ENCODE peak calls at places on chromosome 13, in four cellular contexts. E is HCT116, W is K562, I is HepG2. C is an unnamed sample. For H3K36me3, the result is how much of the 10 kb centered on the place peaks cover.

GRCh38 chr13:44306401-44307192 is 67.0 kb upstream of the SERP2 start:
- DNase-seq in E (peak), W (no peak), I (no peak), C (peak)

GRCh38 chr13:34250151-34250550 is 432.2 kb downstream of the RFC3 start:
- DNase-seq in E (no peak), W (no peak), I (no peak), C (no peak)

GRCh38 chr13:109415057-109415456 is 371.3 kb downstream of the IRS2 start:
- DNase-seq in E (no peak), W (no peak), I (no peak), C (no peak)

GRCh38 chr13:29465741-29466293 is 129.7 kb downstream of the SLC7A1 start:
- DNase-seq in E (no peak), W (no peak), I (peak), C (no peak)

GRCh38 chr13:27293051-27293691 is 22.5 kb downstream of the RASL11A start:
- DNase-seq in E (no peak), W (no peak), I (no peak), C (no peak)

GRCh38 chr13:53151692-53152421 is 123.2 kb downstream of the OLFM4 start:
- DNase-seq in E (peak), W (peak), I (peak), C (peak)

GRCh38 chr13:50518131-50518530 is 325.4 kb downstream of the DLEU7 start:
- DNase-seq in E (no peak), W (no peak), I (no peak), C (no peak)

GRCh38 chr13:40175639-40176038 is 490.8 kb downstream of the FOXO1 start:
- DNase-seq in E (no peak), W (no peak), I (no peak), C (no peak)

GRCh38 chr13:76836311-76836710 is 49.9 kb downstream of the KCTD12 start:
- DNase-seq in E (no peak), W (no peak), I (no peak), C (no peak)

GRCh38 chr13:44068737-44069136 is 189.0 kb downstream of the LACC1 start:
- DNase-seq in E (peak), W (no peak), I (no peak), C (no peak)

GRCh38 chr13:73722120-73722519 is 412.1 kb downstream of the KLF12 start:
- DNase-seq in E (peak), W (no peak), I (peak), C (peak)

GRCh38 chr13:35278917-35279316 is 197.6 kb downstream of the MAB21L1 start:
- DNase-seq in E (no peak), W (no peak), I (no peak), C (no peak)

GRCh38 chr13:37968555-37968954 is 99.0 kb upstream of the TRPC4 start:
- DNase-seq in E (no peak), W (no peak), I (no peak), C (no peak)

GRCh38 chr13:45406421-45406820 is 11.8 kb downstream of the SLC25A30 start:
- DNase-seq in E (no peak), W (no peak), I (no peak), C (no peak)

GRCh38 chr13:44052843-44053607 is 173.3 kb downstream of the LACC1 start:
- DNase-seq in E (no peak), W (no peak), I (no peak), C (no peak)

GRCh38 chr13:102881819-102882686 is 36.2 kb downstream of the ERCC5 start:
- DNase-seq in E (no peak), W (no peak), I (no peak), C (no peak)

GRCh38 chr13:41707192-41707858 is 250.0 kb downstream of the RGCC start:
- DNase-seq in E (no peak), W (no peak), I (no peak), C (no peak)

GRCh38 chr13:41533266-41533665 is 75.9 kb downstream of the RGCC start:
- DNase-seq in E (no peak), W (no peak), I (no peak), C (no peak)

GRCh38 chr13:111598751-111599150 is 278.3 kb downstream of the TEX29 start:
- DNase-seq in E (no peak), W (no peak), I (no peak), C (no peak)

GRCh38 chr13:19601749-19602725 is 31.4 kb upstream of the MPHOSPH8 start:
- DNase-seq in E (no peak), W (peak), I (peak), C (no peak)

GRCh38 chr13:51317262-51317661 is 22.2 kb upstream of the SERPINE3 start:
- DNase-seq in E (no peak), W (no peak), I (no peak), C (no peak)

GRCh38 chr13:47326061-47326460 is 429.2 kb upstream of the HTR2A start:
- DNase-seq in E (no peak), W (no peak), I (no peak), C (no peak)

GRCh38 chr13:114048463-114048862 is 74.6 kb upstream of the C13orf46 start:
- DNase-seq in E (no peak), W (no peak), I (no peak), C (no peak)

GRCh38 chr13:114050536-114051450 is 76.9 kb upstream of the C13orf46 start:
- DNase-seq in E (no peak), W (no peak), I (no peak), C (no peak)

GRCh38 chr13:114047358-114047881 is 73.5 kb upstream of the C13orf46 start:
- DNase-seq in E (no peak), W (peak), I (no peak), C (no peak)

GRCh38 chr13:114049626-114050101 is 75.8 kb upstream of the C13orf46 start:
- DNase-seq in E (no peak), W (no peak), I (no peak), C (no peak)

GRCh38 chr13:114049026-114049425 is 75.2 kb upstream of the C13orf46 start:
- DNase-seq in E (no peak), W (no peak), I (no peak), C (no peak)
- H3K9ac ChIP-seq in E (no peak), W (no peak), I (no peak), C (no peak)

GRCh38 chr13:110477711-110478245 is 83.7 kb downstream of the RAB20 start:
- DNase-seq in E (no peak), W (no peak), I (no peak), C (no peak)

GRCh38 chr13:110479215-110479545 is 82.3 kb downstream of the RAB20 start:
- DNase-seq in E (no peak), W (no peak), I (no peak), C (no peak)

GRCh38 chr13:110478405-110479214 is 82.9 kb downstream of the RAB20 start:
- DNase-seq in E (no peak), W (no peak), I (no peak), C (no peak)

GRCh38 chr13:110480161-110480560 is 81.4 kb downstream of the RAB20 start:
- DNase-seq in E (no peak), W (no peak), I (no peak), C (no peak)

DNA sequence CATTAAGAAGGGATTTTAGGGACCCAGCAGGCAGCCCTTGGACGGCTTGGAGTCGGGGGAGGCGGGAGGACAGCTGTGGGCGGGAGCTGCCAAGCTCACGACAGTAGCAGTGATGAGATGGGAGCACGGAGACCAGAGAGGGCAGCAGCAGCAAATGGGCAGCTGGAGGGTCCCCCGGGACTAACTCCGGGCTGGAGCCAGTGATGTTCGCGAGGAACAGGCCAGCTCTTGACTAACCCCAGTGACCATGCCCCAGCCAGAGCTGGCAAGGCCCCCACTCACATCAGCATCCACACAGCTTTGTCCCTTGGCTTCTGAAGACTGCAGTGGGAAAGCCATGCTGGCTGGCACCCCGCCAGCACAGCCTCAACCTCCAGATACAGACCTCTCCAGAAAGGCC is 81.9 kb downstream of the RAB20 start:
- DNase-seq in E (no peak), W (no peak), I (no peak), C (no peak)
- H3K36me3 ChIP-seq in E (under half), W (under half), I (under half), C (half or more)

GRCh38 chr13:23763328-23763727 is 125.9 kb downstream of the MIPEP start:
- DNase-seq in E (no peak), W (no peak), I (no peak), C (no peak)
- TF ChIP-seq ZNF274 in E (no peak), W (no peak), I (no peak), C (no peak)

DNA sequence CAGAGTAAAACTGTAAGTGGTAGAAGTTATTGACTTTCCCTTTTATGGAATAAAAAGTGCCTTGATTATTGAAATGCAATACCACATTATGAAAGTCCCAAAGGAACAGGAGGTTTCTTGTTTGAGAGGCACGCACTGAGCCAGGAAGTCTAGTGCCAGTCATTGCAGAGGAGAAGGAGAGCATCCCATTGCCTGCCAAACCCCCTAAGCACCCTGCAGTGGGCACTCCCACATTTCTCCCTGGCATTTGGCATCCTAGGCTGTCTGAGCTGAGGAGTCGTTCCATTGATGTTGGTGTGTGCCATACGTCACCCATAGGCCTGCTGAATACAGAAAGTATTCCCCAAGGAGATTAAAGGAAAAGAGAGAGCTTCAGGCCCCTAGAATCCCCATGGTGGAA is 85.7 kb upstream of the MBNL2 start:
- DNase-seq in E (no peak), W (no peak), I (no peak), C (no peak)
- H3K9ac ChIP-seq in E (no peak), W (no peak), I (no peak), C (no peak)

C was measured in NT2/D1.